ENCODE peak calls at places on chromosomes 11 and 22, in five cellular contexts. R is H7, L is neural progenitor cell, Q is T-helper 1 cell, C is substantia nigra. N is an unnamed sample.
A peak's percentile ranks its signal among the peaks of the same experiment; 100 is the strongest.

GRCh38 chr11:79013509-79013908 is 427.3 kb downstream of the TENM4 start:
- DNase-seq in R (no peak), L (no peak), Q (no peak), C (no peak), N (no peak)

GRCh38 chr22:45907378-45907777 is 69.6 kb downstream of the WNT7B start:
- DNase-seq in R (no peak), L (no peak), Q (no peak), C (no peak), N (no peak)

GRCh38 chr11:69319255-69320106 is 25.5 kb downstream of the MYEOV start:
- DNase-seq in R (no peak), L (no peak), Q (no peak), C (no peak), N (no peak)

GRCh38 chr11:85299247-85299646 is 327.9 kb downstream of the DLG2 start:
- DNase-seq in R (no peak), L (no peak), Q (no peak), C (no peak), N (no peak)

GRCh38 chr11:35235944-35236666 is 97.1 kb downstream of the CD44 start:
- DNase-seq in R (no peak), L (no peak), Q (peak; percentile 37), C (no peak), N (no peak)

GRCh38 chr11:105298630-105299029 is 159.1 kb upstream of the CARD18 start:
- DNase-seq in R (no peak), L (no peak), Q (no peak), C (no peak), N (no peak)

GRCh38 chr11:126355926-126356897 is 726 bp downstream of the ST3GAL4 start:
- DNase-seq in R (peak; percentile 68), L (no peak), Q (no peak), C (peak; percentile 60), N (peak; percentile 82)

GRCh38 chr22:49948958-49949913 is 11.3 kb upstream of the PIM3 start:
- DNase-seq in R (no peak), L (no peak), Q (no peak), C (no peak), N (no peak)

GRCh38 chr11:60872124-60872951 is 5.0 kb downstream of the ZP1 start:
- DNase-seq in R (no peak), L (no peak), Q (no peak), C (no peak), N (no peak)

GRCh38 chr22:45740236-45740635 is 68.6 kb downstream of the ATXN10 start:
- DNase-seq in R (no peak), L (no peak), Q (no peak), C (no peak), N (no peak)

N was measured in hypothalamus.